ENCODE peak calls at places on chromosomes 11 and 22, in six cellular contexts. R, E, N, C, Z and U are unnamed samples. For H3K27me3, the result is how much of the 10 kb centered on the place peaks cover.

GRCh38 chr11:931385-931784 is 5.7 kb downstream of the AP2A2 start:
- DNase-seq in R (no peak), E (no peak), N (no peak), C (peak), Z (no peak), U (no peak)

GRCh38 chr22:42080287-42080686 is 787 bp downstream of the SMDT1 start:
- DNase-seq in R (peak), E (peak), N (no peak), C (peak), Z (peak), U (peak)

GRCh38 chr11:85718126-85718943 is 32.3 kb upstream of the CCDC89 start:
- DNase-seq in R (no peak), E (no peak), N (no peak), C (no peak), Z (no peak), U (no peak)

GRCh38 chr11:133347988-133348387 is 184.3 kb downstream of the OPCML start:
- DNase-seq in R (peak), E (no peak), N (no peak), C (no peak), Z (peak), U (no peak)

GRCh38 chr11:34234086-34234740 is 123.6 kb downstream of the ABTB2 start:
- DNase-seq in R (peak), E (peak), N (no peak), C (peak), Z (peak), U (peak)

GRCh38 chr11:102384419-102385052 is 37.5 kb downstream of the BIRC2 start:
- DNase-seq in R (no peak), E (no peak), N (no peak), C (no peak), Z (no peak), U (no peak)

GRCh38 chr11:120994460-120994859 is 29.4 kb upstream of the TBCEL start:
- DNase-seq in R (no peak), E (no peak), N (no peak), C (no peak), Z (no peak), U (no peak)

GRCh38 chr11:70477607-70478006 is 79.3 kb downstream of the CTTN start:
- DNase-seq in R (peak), E (no peak), N (no peak), C (no peak), Z (no peak), U (no peak)

GRCh38 chr22:46339956-46340355 is 4.4 kb downstream of the TRMU start:
- DNase-seq in R (no peak), E (no peak), N (no peak), C (no peak), Z (no peak), U (no peak)

GRCh38 chr11:126175261-126175885 is 36.1 kb downstream of the RPUSD4 start:
- DNase-seq in R (no peak), E (no peak), N (peak), C (peak), Z (no peak), U (peak)

GRCh38 chr22:46941958-46942815 is 179.7 kb downstream of the TBC1D22A start:
- DNase-seq in R (no peak), E (no peak), N (no peak), C (no peak), Z (no peak), U (peak)

GRCh38 chr22:37239336-37240239 is 4.5 kb downstream of the RAC2 start:
- DNase-seq in R (no peak), E (no peak), N (no peak), C (no peak), Z (no peak), U (no peak)
- H3K27me3 ChIP-seq in R (under half), E (under half), N (under half), C (under half), Z (under half), U (under half)

GRCh38 chr22:50009765-50010675 is 2.5 kb downstream of the IL17REL start:
- DNase-seq in R (no peak), E (no peak), N (no peak), C (no peak), Z (no peak), U (no peak)
- H3K27me3 ChIP-seq in R (under half), E (under half), N (under half), C (half or more), Z (under half), U (under half)

GRCh38 chr11:2144549-2145220 is 5.5 kb upstream of the IGF2 start:
- DNase-seq in R (no peak), E (no peak), N (no peak), C (no peak), Z (no peak), U (no peak)

GRCh38 chr11:2142762-2143202 is 3.6 kb upstream of the IGF2 start:
- DNase-seq in R (peak), E (no peak), N (no peak), C (peak), Z (peak), U (peak)

GRCh38 chr11:2143652-2144548 is 4.7 kb upstream of the IGF2 start:
- DNase-seq in R (no peak), E (no peak), N (no peak), C (no peak), Z (no peak), U (peak)

GRCh38 chr11:2140411-2141400 is 1.5 kb upstream of the IGF2 start:
- DNase-seq in R (no peak), E (no peak), N (no peak), C (no peak), Z (no peak), U (peak)

DNA sequence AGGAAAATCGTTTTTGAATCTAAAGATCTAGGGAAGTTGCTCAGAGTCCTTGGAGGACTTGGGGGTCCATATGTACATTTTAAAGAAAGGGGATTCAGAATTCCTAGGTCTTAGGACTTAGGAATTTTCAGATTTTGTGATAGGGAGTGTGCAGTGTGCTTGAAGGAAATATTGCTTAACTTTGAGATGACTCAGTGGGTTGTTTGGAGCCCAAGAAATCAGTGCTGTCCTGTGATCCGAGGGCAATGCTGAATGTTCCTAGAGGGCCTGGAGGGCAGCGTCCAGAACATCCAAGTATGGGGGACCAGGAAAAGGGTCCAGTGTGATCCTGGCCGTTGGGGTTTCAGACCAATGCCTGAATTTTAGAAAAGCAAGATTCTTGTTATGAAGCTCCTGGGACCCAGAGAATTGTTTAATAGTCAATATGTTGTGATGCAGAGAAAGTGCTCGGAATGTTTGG is 3.1 kb upstream of the IGF2 start:
- DNase-seq in R (peak), E (no peak), N (no peak), C (peak), Z (peak), U (peak)
- H3K27me3 ChIP-seq in R (under half), E (half or more), N (under half), C (half or more), Z (half or more), U (under half)

GRCh38 chr11:2132229-2132620 is 7.0 kb downstream of the IGF2 start:
- DNase-seq in R (no peak), E (no peak), N (no peak), C (no peak), Z (no peak), U (no peak)
- H3K27me3 ChIP-seq in R (under half), E (under half), N (under half), C (under half), Z (under half), U (half or more)

DNA sequence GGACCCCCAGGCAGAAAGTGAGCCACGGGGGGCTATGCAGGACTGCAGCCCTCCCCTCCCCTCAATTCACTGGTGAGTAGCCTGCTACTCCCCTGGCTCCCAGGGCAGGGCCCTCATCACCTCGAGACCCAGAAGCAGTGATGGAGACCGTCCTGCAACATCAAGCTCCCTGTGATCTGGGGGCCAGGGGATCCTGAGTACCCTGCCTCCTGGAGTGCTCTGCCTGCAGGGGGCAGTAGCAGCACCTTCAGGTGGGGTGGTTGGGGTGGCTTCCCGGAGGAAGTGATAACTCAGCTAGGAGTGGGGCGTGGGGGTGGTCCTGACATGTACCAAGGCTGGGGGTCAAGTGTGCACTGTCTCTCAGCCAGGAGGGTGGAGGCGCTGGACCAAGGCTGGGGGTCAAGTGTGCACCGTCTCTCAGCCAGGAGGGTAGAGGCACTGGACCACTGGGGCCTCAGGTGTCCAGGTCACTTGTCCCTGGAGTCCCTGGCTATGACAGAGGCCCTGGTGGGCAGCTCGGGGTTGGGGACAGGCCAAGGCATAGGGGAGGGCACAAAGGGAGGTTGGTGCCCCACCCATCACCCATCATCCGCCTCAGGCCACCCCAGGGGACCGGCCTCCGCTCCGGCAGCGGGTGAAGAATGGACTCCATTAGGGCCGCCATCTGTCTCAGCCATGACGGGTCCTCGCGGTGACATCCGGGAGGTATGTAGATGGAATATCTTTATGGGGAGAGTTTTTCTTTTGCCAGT is 9.4 kb downstream of the RTN4R start:
- DNase-seq in R (no peak), E (no peak), N (no peak), C (no peak), Z (no peak), U (no peak)
- H3K27me3 ChIP-seq in R (under half), E (under half), N (under half), C (under half), Z (under half), U (under half)

GRCh38 chr11:115759622-115760527 is 255.7 kb upstream of the CADM1 start:
- DNase-seq in R (peak), E (peak), N (no peak), C (peak), Z (peak), U (peak)

GRCh38 chr11:115760528-115760837 is 256.3 kb upstream of the CADM1 start:
- DNase-seq in R (no peak), E (no peak), N (no peak), C (no peak), Z (no peak), U (no peak)

GRCh38 chr11:115760921-115761320 is 256.7 kb upstream of the CADM1 start:
- DNase-seq in R (no peak), E (no peak), N (no peak), C (no peak), Z (no peak), U (no peak)

GRCh38 chr11:115761348-115761747 is 257.1 kb upstream of the CADM1 start:
- DNase-seq in R (no peak), E (peak), N (no peak), C (no peak), Z (no peak), U (no peak)

DNA sequence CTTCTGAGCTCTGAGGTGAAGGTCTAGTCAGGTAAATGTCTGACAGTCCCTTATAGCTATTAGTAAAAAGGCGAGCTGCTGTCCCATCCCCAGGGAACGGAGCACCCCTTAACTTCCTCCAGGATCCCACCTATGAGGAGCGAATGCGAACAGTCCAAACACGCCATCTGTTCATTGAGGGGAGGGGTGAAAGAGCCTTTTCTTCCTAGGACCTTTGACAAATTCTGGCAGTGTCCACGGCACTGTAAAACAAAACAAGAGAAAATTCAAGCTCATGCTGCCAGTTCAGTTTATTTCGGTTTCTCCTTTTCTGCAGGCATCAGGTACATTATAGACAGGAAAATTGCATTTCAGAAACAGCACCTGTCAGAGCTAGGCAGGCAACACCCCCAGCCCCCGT is 253.8 kb upstream of the CADM1 start:
- DNase-seq in R (no peak), E (no peak), N (no peak), C (no peak), Z (no peak), U (no peak)
- H3K27me3 ChIP-seq in R (under half), E (under half), N (under half), C (under half), Z (under half), U (under half)